ENCODE peak calls at places on chromosome 9, in eight cellular contexts. A, B, U, P, H, I, C and G are unnamed samples.

GRCh38 chr9:87973791-87974292 is 491 bp downstream of the CDK20 start:
- DNase-seq in A (no peak), B (no peak), U (no peak), P (no peak), H (no peak), I (peak), C (no peak), G (no peak)

GRCh38 chr9:109349431-109349846 is 28.6 kb upstream of the EPB41L4B start:
- DNase-seq in A (no peak), B (no peak), U (peak), P (peak), H (peak), I (no peak), C (peak), G (no peak)

GRCh38 chr9:120398286-120398685 is 181.7 kb downstream of the CDK5RAP2 start:
- DNase-seq in A (no peak), B (no peak), U (no peak), P (no peak), H (no peak), I (no peak), C (no peak), G (no peak)

GRCh38 chr9:34459941-34460340 is 1.3 kb downstream of the DNAI1 start:
- DNase-seq in A (no peak), B (no peak), U (no peak), P (no peak), H (no peak), I (no peak), C (no peak), G (no peak)

GRCh38 chr9:132896906-132897305 is 18.2 kb downstream of the SPACA9 start:
- DNase-seq in A (no peak), B (no peak), U (no peak), P (no peak), H (no peak), I (no peak), C (no peak), G (no peak)

GRCh38 chr9:69888876-69889585 is 68.4 kb downstream of the CFAP95 start:
- DNase-seq in A (no peak), B (peak), U (no peak), P (no peak), H (no peak), I (peak), C (no peak), G (no peak)

GRCh38 chr9:8451146-8451545 is 651.6 kb upstream of the DMAC1 start:
- DNase-seq in A (no peak), B (no peak), U (no peak), P (no peak), H (no peak), I (no peak), C (no peak), G (no peak)

GRCh38 chr9:136189394-136190236 is 15.3 kb downstream of the LHX3 start:
- DNase-seq in A (no peak), B (no peak), U (no peak), P (no peak), H (no peak), I (peak), C (no peak), G (no peak)

GRCh38 chr9:137454145-137454505 is 5.0 kb downstream of the NSMF start:
- DNase-seq in A (no peak), B (peak), U (no peak), P (no peak), H (peak), I (peak), C (no peak), G (peak)

GRCh38 chr9:97109194-97109811 is 70.4 kb upstream of the CTSV start:
- DNase-seq in A (peak), B (peak), U (peak), P (peak), H (peak), I (peak), C (peak), G (peak)

GRCh38 chr9:16675131-16675530 is 195.3 kb downstream of the BNC2 start:
- DNase-seq in A (no peak), B (no peak), U (no peak), P (no peak), H (no peak), I (no peak), C (no peak), G (no peak)

GRCh38 chr9:18811171-18811570 is 221.8 kb downstream of the SAXO1 start:
- DNase-seq in A (no peak), B (no peak), U (no peak), P (no peak), H (no peak), I (no peak), C (no peak), G (no peak)

GRCh38 chr9:7721291-7721690 is 78.3 kb downstream of the DMAC1 start:
- DNase-seq in A (no peak), B (no peak), U (no peak), P (no peak), H (no peak), I (no peak), C (no peak), G (no peak)

GRCh38 chr9:7756088-7756487 is 43.5 kb downstream of the DMAC1 start:
- DNase-seq in A (no peak), B (peak), U (no peak), P (no peak), H (no peak), I (no peak), C (no peak), G (peak)

GRCh38 chr9:115845648-115846312 is 307.8 kb upstream of the PAPPA start:
- DNase-seq in A (no peak), B (no peak), U (peak), P (no peak), H (peak), I (no peak), C (no peak), G (no peak)

GRCh38 chr9:114856210-114856941 is 50.5 kb upstream of the TNFSF15 start:
- DNase-seq in A (no peak), B (no peak), U (peak), P (no peak), H (peak), I (no peak), C (no peak), G (no peak)

GRCh38 chr9:2053883-2054845 is 39.0 kb downstream of the SMARCA2 start:
- DNase-seq in A (no peak), B (peak), U (peak), P (peak), H (peak), I (peak), C (no peak), G (peak)

GRCh38 chr9:80789831-80790230 is 899.5 kb downstream of the TLE1 start:
- DNase-seq in A (no peak), B (no peak), U (no peak), P (no peak), H (no peak), I (peak), C (no peak), G (no peak)

GRCh38 chr9:7592321-7593319 is 207.0 kb downstream of the DMAC1 start:
- DNase-seq in A (no peak), B (no peak), U (no peak), P (no peak), H (no peak), I (peak), C (no peak), G (no peak)

GRCh38 chr9:124124729-124125589 is 113.4 kb downstream of the LHX2 start:
- DNase-seq in A (no peak), B (no peak), U (no peak), P (no peak), H (no peak), I (no peak), C (no peak), G (no peak)

GRCh38 chr9:129720181-129720864 is 32.5 kb downstream of the PTGES start:
- DNase-seq in A (peak), B (no peak), U (no peak), P (no peak), H (no peak), I (peak), C (no peak), G (no peak)

GRCh38 chr9:16245756-16246440 is 624.6 kb downstream of the BNC2 start:
- DNase-seq in A (no peak), B (no peak), U (peak), P (no peak), H (peak), I (no peak), C (no peak), G (no peak)

GRCh38 chr9:4086119-4087088 is 213.5 kb downstream of the GLIS3 start:
- DNase-seq in A (no peak), B (no peak), U (no peak), P (no peak), H (no peak), I (no peak), C (no peak), G (no peak)

GRCh38 chr9:79974806-79975422 is 403.1 kb downstream of the TLE4 start:
- DNase-seq in A (no peak), B (no peak), U (no peak), P (no peak), H (no peak), I (peak), C (no peak), G (no peak)